ENCODE peak calls at places on chromosomes 3 and 15, in five cellular contexts. C is psoas muscle, Z is astrocyte, T is AG09309, G is Peyer's patch. N is an unnamed sample.

GRCh38 chr3:82505079-82505756 is 743.8 kb upstream of the GBE1 start:
- DNase-seq in T (no peak), Z (no peak), C (no peak), G (peak), N (no peak)

GRCh38 chr3:106261915-106262683 is 393.3 kb upstream of the CBLB start:
- DNase-seq in T (peak), C (no peak), Z (peak), G (no peak), N (peak)

GRCh38 chr15:36330598-36330997 is 248.8 kb upstream of the CDIN1 start:
- DNase-seq in T (no peak), Z (no peak), C (no peak), G (no peak), N (no peak)

GRCh38 chr3:84307339-84307738 is 651.5 kb upstream of the CADM2 start:
- DNase-seq in G (no peak), C (no peak), Z (no peak), T (no peak), N (no peak)

GRCh38 chr3:53238051-53238850 is 17.6 kb downstream of the TKT start:
- DNase-seq in C (no peak), Z (peak), T (peak), G (peak), N (peak)

GRCh38 chr3:120280026-120280425 is 5.0 kb downstream of the GPR156 start:
- DNase-seq in C (no peak), T (no peak), G (no peak), Z (no peak), N (no peak)

GRCh38 chr15:80674245-80674614 is 20.9 kb upstream of the ABHD17C start:
- DNase-seq in C (no peak), Z (no peak), T (no peak), G (no peak), N (peak)

GRCh38 chr3:164845739-164846138 is 232.6 kb downstream of the SI start:
- DNase-seq in T (no peak), G (no peak), Z (no peak), C (no peak), N (no peak)

GRCh38 chr3:33372218-33373081 is 67.8 kb downstream of the UBP1 start:
- DNase-seq in Z (peak), G (no peak), T (peak), C (no peak), N (peak)

GRCh38 chr3:62109534-62109933 is 263.8 kb downstream of the FEZF2 start:
- DNase-seq in Z (peak), T (peak), C (no peak), G (no peak), N (peak)

GRCh38 chr15:98668566-98669308 is 20.4 kb downstream of the IGF1R start:
- DNase-seq in G (no peak), C (no peak), T (no peak), Z (peak), N (peak)
- H3K4me3 ChIP-seq in G (no peak), C (peak), T (no peak), Z (no peak), N (no peak)

DNA sequence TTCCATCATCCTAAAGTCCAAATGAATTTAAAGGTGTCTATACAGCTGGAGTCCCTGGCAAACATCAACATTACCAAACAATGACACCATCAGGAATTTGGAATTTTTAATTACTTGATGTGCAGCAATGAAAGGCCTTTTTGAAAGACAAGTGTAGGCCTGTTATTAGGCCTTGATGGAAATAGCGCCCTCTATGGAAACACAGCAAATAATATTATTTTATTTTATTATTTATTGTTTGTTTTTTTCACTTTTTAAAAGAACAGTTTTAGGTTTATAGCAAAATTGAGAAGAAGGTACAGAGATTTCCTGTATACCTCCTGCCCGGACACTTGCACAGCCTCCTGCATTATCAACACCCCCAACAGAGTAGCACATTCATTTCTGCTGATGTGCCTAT is 18.1 kb upstream of the OR5AC2 start:
- DNase-seq in Z (no peak), C (no peak), G (no peak), T (no peak), N (no peak)
- TF ChIP-seq CTCF in Z (no peak), C (no peak), G (no peak), T (no peak), N (no peak)

DNA sequence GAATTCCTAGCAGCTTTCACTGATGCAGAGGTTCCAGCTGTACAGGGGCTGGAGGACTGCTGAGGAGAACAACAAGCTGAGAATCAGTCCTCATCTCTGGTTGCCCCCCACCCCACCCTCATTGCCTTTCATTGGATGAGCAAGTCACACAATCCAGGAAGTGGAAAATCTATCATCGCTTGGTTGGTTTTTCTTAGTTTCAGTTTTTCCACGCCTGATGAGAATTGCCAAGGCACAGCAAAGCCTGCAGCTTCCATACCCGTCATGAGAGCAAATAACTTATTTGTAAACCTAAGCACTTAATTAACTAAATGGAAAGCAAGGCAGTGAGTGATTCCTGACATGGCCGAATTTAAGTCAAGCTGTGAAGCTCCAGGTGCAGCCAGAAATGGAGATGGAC is 21.4 kb upstream of the LIPC start:
- DNase-seq in T (peak), G (no peak), Z (no peak), C (no peak), N (peak)
- H3K4me3 ChIP-seq in T (peak), G (peak), Z (no peak), C (peak), N (no peak)

GRCh38 chr3:157130881-157131251 is 29.1 kb downstream of the CCNL1 start:
- DNase-seq in Z (no peak), C (no peak), T (no peak), G (no peak), N (no peak)
- TF ChIP-seq CTCF in Z (no peak), C (no peak), T (no peak), G (no peak), N (no peak)

DNA sequence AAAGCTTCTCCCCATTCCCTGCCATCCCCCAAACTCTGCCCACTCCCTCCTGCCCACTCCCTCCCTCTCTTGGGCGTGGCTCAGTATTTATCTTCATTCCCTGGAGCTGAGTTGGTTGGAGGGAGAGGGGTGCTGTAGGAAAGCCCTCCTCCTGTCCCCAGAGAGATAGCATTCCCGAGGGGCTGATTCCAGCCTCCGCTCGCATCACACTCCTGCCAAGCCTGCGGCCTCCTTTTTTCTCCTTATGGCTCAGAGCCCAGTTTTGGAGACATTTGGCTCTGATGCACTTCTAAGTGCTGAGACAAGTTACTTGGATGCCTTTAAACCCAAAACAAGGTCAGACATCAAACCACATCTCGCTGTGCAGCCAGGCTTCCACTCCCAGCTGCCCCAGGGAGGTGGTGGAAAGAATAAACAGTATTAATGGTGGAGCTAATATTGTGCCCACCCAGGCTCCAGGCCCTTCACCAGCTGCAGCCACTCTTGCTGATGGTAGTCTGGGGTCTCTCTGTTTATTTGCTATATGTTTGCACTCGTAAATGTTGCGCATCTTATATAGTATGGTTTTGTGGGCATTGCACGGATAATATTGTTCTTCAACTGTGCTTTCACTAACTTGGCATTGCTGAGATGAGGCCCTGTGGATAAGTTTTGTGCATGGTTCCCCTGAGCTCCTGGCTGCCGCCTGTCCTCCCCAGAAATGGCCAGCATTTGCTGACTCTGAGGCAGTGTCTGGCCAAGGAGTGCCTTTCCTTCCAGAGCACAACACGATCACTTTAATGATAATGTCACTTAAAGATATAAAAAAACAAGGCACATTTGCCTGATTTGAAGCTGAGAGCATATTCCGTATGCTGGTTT is 157.2 kb downstream of the LRRC28 start:
- DNase-seq in C (no peak), Z (peak), G (no peak), T (peak), N (peak)
- H3K4me3 ChIP-seq in C (no peak), Z (no peak), G (no peak), T (no peak), N (no peak)

DNA sequence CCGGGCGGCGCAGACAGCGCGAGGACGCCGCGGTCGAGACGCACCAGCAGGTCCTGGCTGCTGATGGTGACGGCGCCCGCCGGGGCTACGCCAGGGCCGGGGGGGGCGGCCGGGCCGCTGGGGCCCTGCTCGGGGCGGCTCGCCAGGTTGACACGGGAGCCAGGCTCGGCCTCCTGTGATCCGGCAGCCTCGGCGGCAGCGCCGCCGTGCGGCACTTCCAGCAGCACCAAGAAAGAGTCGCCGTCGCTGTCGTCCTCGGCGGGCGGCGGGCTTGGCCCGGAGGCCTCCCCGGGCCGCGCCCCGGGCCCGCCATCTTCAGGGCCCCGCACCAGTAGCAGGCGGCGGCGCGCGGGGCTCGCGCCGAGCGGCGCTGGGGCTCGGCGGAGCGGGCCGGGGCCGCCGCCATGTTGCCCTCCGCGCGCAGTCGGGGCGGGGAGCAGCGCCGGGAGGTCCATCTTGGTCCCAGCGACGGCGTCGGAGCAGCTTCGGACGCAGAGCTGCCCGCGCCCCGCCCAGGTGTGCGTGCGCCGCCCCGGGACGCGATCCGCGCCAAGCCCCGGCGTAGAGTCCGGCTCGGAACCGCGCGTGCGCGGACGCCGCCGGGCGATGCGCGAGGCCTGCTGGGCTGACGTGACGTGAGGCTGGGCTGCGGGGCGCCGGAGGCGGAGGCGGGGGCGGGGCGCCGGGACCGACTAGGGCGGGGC is at the start of gene ZXDC:
- DNase-seq in T (peak), C (peak), G (peak), Z (peak), N (peak)
- TF ChIP-seq CTCF in T (peak), C (peak), G (peak), Z (no peak), N (peak)